ENCODE peak calls at places on chromosomes 7 and 10, in four cellular contexts. M is fibroblast of pulmonary artery; Y is naive thymus-derived CD8-positive, alpha-beta T cell; H is T-helper 1 cell. R is an unnamed sample.

GRCh38 chr7:113790025-113790424 is 128.8 kb downstream of the PPP1R3A start:
- DNase-seq in M (no peak), Y (no peak), H (no peak), R (no peak)

GRCh38 chr7:93414574-93414973 is 159.9 kb downstream of the CALCR start:
- DNase-seq in M (no peak), Y (no peak), H (no peak), R (no peak)

GRCh38 chr7:141071260-141071854 is 2.5 kb upstream of the TMEM178B start:
- DNase-seq in M (no peak), Y (peak; percentile 60), H (peak; percentile 74), R (peak; percentile 88)

GRCh38 chr7:5396542-5396941 is 27.1 kb downstream of the TNRC18 start:
- DNase-seq in M (no peak), Y (peak; percentile 82), H (peak; percentile 85), R (peak; percentile 17)

GRCh38 chr10:131018886-131019500 is 292.5 kb downstream of the TCERG1L start:
- DNase-seq in M (no peak), Y (no peak), H (no peak), R (no peak)

GRCh38 chr7:50264908-50265307 is 39.6 kb upstream of the IKZF1 start:
- DNase-seq in M (no peak), Y (no peak), H (peak; percentile 75), R (no peak)

GRCh38 chr10:70381491-70382421 is 669 bp downstream of the LRRC20 start:
- DNase-seq in M (peak; percentile 27), Y (no peak), H (peak; percentile 51), R (peak; percentile 59)

GRCh38 chr10:70538195-70538520 is 59.6 kb downstream of the PALD1 start:
- DNase-seq in M (no peak), Y (no peak), H (no peak), R (no peak)

GRCh38 chr7:45036317-45036716 is 36.3 kb downstream of the CCM2 start:
- DNase-seq in M (no peak), Y (no peak), H (no peak), R (no peak)

GRCh38 chr10:110457851-110458582 is 39.7 kb upstream of the DUSP5 start:
- DNase-seq in M (no peak), Y (no peak), H (no peak), R (no peak)

GRCh38 chr7:139842414-139843210 is 13.5 kb downstream of the TBXAS1 start:
- DNase-seq in M (peak; percentile 48), Y (no peak), H (no peak), R (no peak)

GRCh38 chr7:123675092-123675473 is 19.4 kb downstream of the LMOD2 start:
- DNase-seq in M (peak; percentile 69), Y (no peak), H (no peak), R (no peak)

GRCh38 chr10:124010563-124011131 is 82.8 kb downstream of the CHST15 start:
- DNase-seq in M (no peak), Y (peak; percentile 54), H (no peak), R (no peak)

GRCh38 chr7:30728591-30729100 is 23.3 kb upstream of the INMT start:
- DNase-seq in M (no peak), Y (no peak), H (no peak), R (no peak)

GRCh38 chr7:42833411-42833810 is 78.5 kb downstream of the C7orf25 start:
- DNase-seq in M (no peak), Y (no peak), H (no peak), R (no peak)

GRCh38 chr10:65235266-65235665 is 1690.6 kb upstream of the LRRTM3 start:
- DNase-seq in M (no peak), Y (no peak), H (no peak), R (no peak)

GRCh38 chr10:97407211-97407951 is 6.2 kb upstream of the RRP12 start:
- DNase-seq in M (peak; percentile 86), Y (peak; percentile 78), H (peak; percentile 84), R (peak; percentile 78)

GRCh38 chr7:32881074-32881982 is 10.2 kb downstream of the KBTBD2 start:
- DNase-seq in M (no peak), Y (no peak), H (no peak), R (no peak)

GRCh38 chr10:23496727-23497126 is 57.9 kb downstream of the OTUD1 start:
- DNase-seq in M (no peak), Y (no peak), H (no peak), R (no peak)

GRCh38 chr10:32379314-32379949 is 32.5 kb upstream of the EPC1 start:
- DNase-seq in M (peak; percentile 75), Y (peak; percentile 66), H (peak; percentile 63), R (peak; percentile 40)

GRCh38 chr7:86785641-86786040 is 141.9 kb downstream of the GRM3 start:
- DNase-seq in M (no peak), Y (no peak), H (no peak), R (no peak)

GRCh38 chr7:108650487-108650886 is 80.8 kb downstream of the DNAJB9 start:
- DNase-seq in M (peak; percentile 85), Y (no peak), H (no peak), R (no peak)

GRCh38 chr7:157347217-157347904 is 10.6 kb downstream of the DNAJB6 start:
- DNase-seq in M (peak; percentile 83), Y (no peak), H (no peak), R (no peak)

GRCh38 chr10:78471723-78472541 is 438.3 kb downstream of the RPS24 start:
- DNase-seq in M (peak; percentile 59), Y (no peak), H (no peak), R (no peak)

GRCh38 chr10:44974628-44975431 is 3.8 kb downstream of the DEPP1 start:
- DNase-seq in M (peak; percentile 57), Y (peak; percentile 75), H (peak; percentile 62), R (peak; percentile 47)

GRCh38 chr10:7314068-7314646 is 96.7 kb downstream of the SFMBT2 start:
- DNase-seq in M (no peak), Y (no peak), H (peak; percentile 17), R (no peak)

GRCh38 chr10:122588381-122588780 is 27.8 kb downstream of the DMBT1 start:
- DNase-seq in M (no peak), Y (no peak), H (no peak), R (no peak)